ENCODE peak calls at places on chromosomes 12 and 14, in eight cellular contexts. D is Caco-2, A is GM23338, T is stomach, P is WTC11, Q is ovary, O is HFFc6, H is cardiac fibroblast. J is an unnamed sample.

GRCh38 chr14:76958020-76958965 is 70.2 kb downstream of the IRF2BPL start:
- DNase-seq in D (no peak), A (peak; percentile 44), T (no peak), P (no peak), Q (no peak), O (no peak), H (no peak), J (no peak)

GRCh38 chr14:91088585-91088984 is 25.3 kb upstream of the DGLUCY start:
- DNase-seq in D (no peak), A (no peak), T (peak; percentile 46), P (no peak), Q (no peak), O (no peak), H (no peak), J (no peak)

GRCh38 chr12:23899434-23899833 is 50.0 kb downstream of the SOX5 start:
- DNase-seq in D (no peak), A (no peak), T (no peak), P (no peak), Q (no peak), O (no peak), H (peak; percentile 26), J (no peak)

GRCh38 chr12:57242691-57243454 is 8.1 kb downstream of the STAC3 start:
- DNase-seq in D (peak; percentile 84), A (peak; percentile 96), T (peak; percentile 63), P (peak; percentile 97), Q (peak; percentile 53), O (no peak), H (peak; percentile 53), J (peak; percentile 96)

GRCh38 chr12:113340061-113340460 is 5.2 kb upstream of the SLC8B1 start:
- DNase-seq in D (no peak), A (no peak), T (no peak), P (no peak), Q (no peak), O (no peak), H (no peak), J (no peak)

GRCh38 chr14:102527255-102528232 is 18.0 kb upstream of the ANKRD9 start:
- DNase-seq in D (no peak), A (no peak), T (peak; percentile 52), P (no peak), Q (no peak), O (peak; percentile 53), H (peak; percentile 41), J (no peak)

GRCh38 chr14:99192823-99193222 is 79.2 kb downstream of the BCL11B start:
- DNase-seq in D (no peak), A (no peak), T (no peak), P (no peak), Q (no peak), O (no peak), H (no peak), J (no peak)

GRCh38 chr14:26206640-26207039 is 391.2 kb downstream of the NOVA1 start:
- DNase-seq in D (no peak), A (no peak), T (no peak), P (no peak), Q (no peak), O (no peak), H (no peak), J (no peak)

GRCh38 chr12:67320614-67321305 is 51.6 kb downstream of the CAND1 start:
- DNase-seq in D (no peak), A (peak; percentile 48), T (no peak), P (no peak), Q (no peak), O (no peak), H (peak; percentile 13), J (no peak)

GRCh38 chr14:31419179-31420012 is 954 bp downstream of the HEATR5A start:
- DNase-seq in D (no peak), A (no peak), T (no peak), P (no peak), Q (no peak), O (peak; percentile 39), H (peak; percentile 50), J (no peak)

GRCh38 chr14:75675265-75675960 is 14.4 kb downstream of the TTLL5 start:
- DNase-seq in D (no peak), A (peak; percentile 44), T (no peak), P (no peak), Q (no peak), O (no peak), H (no peak), J (no peak)

GRCh38 chr12:123757555-123757954 is 4.5 kb upstream of the DNAH10 start:
- DNase-seq in D (no peak), A (no peak), T (no peak), P (no peak), Q (no peak), O (no peak), H (peak; percentile 91), J (no peak)

GRCh38 chr14:28012629-28013415 is 753.8 kb upstream of the FOXG1 start:
- DNase-seq in D (no peak), A (peak; percentile 40), T (no peak), P (peak; percentile 14), Q (no peak), O (no peak), H (no peak), J (no peak)

GRCh38 chr12:8609061-8609570 is 3.5 kb downstream of the AICDA start:
- DNase-seq in D (no peak), A (peak; percentile 66), T (no peak), P (peak; percentile 33), Q (no peak), O (peak; percentile 20), H (peak; percentile 72), J (peak; percentile 23)

GRCh38 chr12:66571361-66571760 is 107.5 kb downstream of the GRIP1 start:
- DNase-seq in D (no peak), A (no peak), T (no peak), P (no peak), Q (no peak), O (no peak), H (no peak), J (no peak)

GRCh38 chr14:61876362-61877049 is 114.3 kb downstream of the SNAPC1 start:
- DNase-seq in D (no peak), A (no peak), T (no peak), P (no peak), Q (no peak), O (no peak), H (no peak), J (no peak)

GRCh38 chr12:53989227-53990113 is 4.5 kb downstream of the HOXC10 start:
- DNase-seq in D (no peak), A (peak; percentile 68), T (no peak), P (no peak), Q (no peak), O (no peak), H (peak; percentile 66), J (no peak)

GRCh38 chr14:65320661-65321308 is 91.7 kb upstream of the FUT8 start:
- DNase-seq in D (no peak), A (no peak), T (peak; percentile 34), P (no peak), Q (no peak), O (no peak), H (no peak), J (no peak)
- TF ChIP-seq CTCF in D (no peak), A (no peak), T (no peak), P (no peak), Q (no peak), O (no peak), H (no peak), J (no peak)

GRCh38 chr12:76080729-76081415 is 3.6 kb downstream of the NAP1L1 start:
- DNase-seq in D (no peak), A (peak; percentile 79), T (no peak), P (peak; percentile 28), Q (no peak), O (no peak), H (no peak), J (no peak)
- TF ChIP-seq CTCF in D (peak; percentile 13), A (peak; percentile 24), T (no peak), P (no peak), Q (no peak), O (peak; percentile 63), H (peak; percentile 23), J (no peak)

DNA sequence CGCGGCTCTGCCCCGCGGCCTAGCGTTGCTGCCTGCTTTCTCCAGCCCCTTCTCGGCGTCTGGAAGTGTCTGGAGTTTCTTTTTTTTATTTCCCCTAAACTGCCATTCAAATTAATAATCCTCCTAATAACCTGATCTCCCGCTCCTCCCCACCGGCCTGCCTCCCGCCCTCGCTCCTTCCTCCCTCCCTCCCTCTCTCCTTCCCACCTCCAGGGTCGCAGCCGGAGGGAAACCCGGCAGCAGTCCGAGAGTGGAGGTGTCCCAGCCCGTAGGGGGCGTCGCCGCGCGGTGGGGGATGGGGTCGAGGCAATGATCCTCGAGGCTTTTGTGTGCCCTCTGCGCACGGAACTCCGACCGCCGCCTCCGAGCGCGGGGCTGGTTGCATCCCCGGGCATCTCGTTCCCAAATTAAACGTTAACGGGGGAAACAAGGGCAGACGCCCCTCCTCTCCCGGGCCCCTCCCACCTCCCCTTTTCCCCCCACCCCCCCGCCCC is 1.1 kb upstream of the SOCS2 start:
- DNase-seq in D (peak; percentile 88), A (peak; percentile 85), T (peak; percentile 66), P (peak; percentile 88), Q (peak; percentile 78), O (peak; percentile 70), H (peak; percentile 48), J (peak; percentile 85)
- TF ChIP-seq CTCF in D (peak; percentile 45), A (peak; percentile 58), T (no peak), P (no peak), Q (no peak), O (peak; percentile 73), H (peak; percentile 2), J (no peak)

GRCh38 chr14:29521526-29522137 is 406.0 kb downstream of the PRKD1 start:
- DNase-seq in D (no peak), A (peak; percentile 76), T (no peak), P (peak; percentile 51), Q (no peak), O (peak; percentile 2), H (peak; percentile 52), J (peak; percentile 16)
- TF ChIP-seq CTCF in D (peak; percentile 1), A (peak; percentile 86), T (no peak), P (peak; percentile 36), Q (no peak), O (peak; percentile 74), H (peak; percentile 56), J (peak; percentile 44)

DNA sequence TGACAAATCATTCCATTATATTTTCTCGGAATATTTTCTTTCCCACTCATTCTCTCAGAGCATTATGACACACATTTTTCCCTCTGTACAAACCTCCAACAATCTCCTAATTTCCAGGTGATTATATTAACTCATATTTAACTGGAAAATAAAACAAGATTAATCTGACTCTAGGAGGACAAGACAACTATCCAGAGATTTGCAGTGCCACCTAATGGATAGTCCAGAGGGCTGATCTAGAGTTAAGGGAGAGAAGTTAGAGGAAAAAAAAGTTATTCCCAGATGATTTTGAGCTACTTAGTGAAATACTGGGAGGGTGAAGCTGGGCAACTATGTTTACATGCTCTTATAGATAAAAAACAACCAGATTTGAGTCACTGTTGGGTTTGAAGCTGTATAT is 161.7 kb downstream of the ALX1 start:
- DNase-seq in D (no peak), A (no peak), T (no peak), P (no peak), Q (no peak), O (no peak), H (peak; percentile 26), J (no peak)
- TF ChIP-seq CTCF in D (peak; percentile 32), A (peak; percentile 57), T (no peak), P (no peak), Q (no peak), O (peak; percentile 43), H (peak; percentile 25), J (no peak)